ENCODE peak calls at places on chromosomes 13 and 19, in nine cellular contexts. U is adrenal gland, R is esophagus squamous epithelium, Z is AG04450, J is foreskin fibroblast, A is HFF-Myc, M is astrocyte of the spinal cord, T is coronary artery, C is Peyer's patch. X is an unnamed sample.

GRCh38 chr13:77300176-77301141 is 26.4 kb downstream of the MYCBP2 start:
- DNase-seq in T (no peak), U (no peak), A (no peak), Z (peak), M (peak), C (no peak), J (peak), R (no peak), X (peak)

GRCh38 chr13:20363162-20363561 is 131.0 kb upstream of the GJB6 start:
- DNase-seq in T (no peak), R (no peak), M (no peak), U (no peak), Z (no peak), A (no peak), C (no peak), J (no peak), X (no peak)

GRCh38 chr13:106617561-106617960 is 49.6 kb upstream of the ARGLU1 start:
- DNase-seq in C (no peak), Z (no peak), U (no peak), R (no peak), M (peak), J (peak), A (no peak), T (no peak), X (no peak)

GRCh38 chr19:50050406-50051223 is 24.8 kb downstream of the ZNF473 start:
- DNase-seq in T (peak), C (peak), U (peak), J (peak), M (peak), R (peak), A (peak), Z (peak), X (no peak)

GRCh38 chr19:50705422-50706019 is 14.1 kb downstream of the SHANK1 start:
- DNase-seq in R (no peak), M (peak), A (peak), T (no peak), C (no peak), U (no peak), Z (peak), J (peak), X (peak)

GRCh38 chr13:108573455-108573854 is 56.0 kb upstream of the MYO16 start:
- DNase-seq in U (no peak), A (no peak), J (no peak), T (no peak), C (no peak), Z (no peak), M (no peak), R (no peak), X (no peak)

GRCh38 chr13:113327766-113328391 is 30.8 kb downstream of the LAMP1 start:
- DNase-seq in J (no peak), R (no peak), Z (no peak), M (no peak), C (no peak), U (no peak), T (no peak), A (no peak), X (no peak)

GRCh38 chr13:113545931-113546516 is 38.5 kb upstream of the TFDP1 start:
- DNase-seq in T (peak), M (no peak), Z (no peak), A (no peak), C (no peak), U (peak), J (no peak), R (no peak), X (no peak)

GRCh38 chr19:29772696-29773095 is 39.1 kb upstream of the CCNE1 start:
- DNase-seq in Z (no peak), M (no peak), J (no peak), T (no peak), C (no peak), A (no peak), R (no peak), U (no peak), X (no peak)

GRCh38 chr13:96377835-96378234 is 287.9 kb downstream of the HS6ST3 start:
- DNase-seq in U (no peak), M (no peak), C (no peak), A (no peak), J (no peak), Z (no peak), R (no peak), T (no peak), X (no peak)

GRCh38 chr13:53064721-53065120 is 36.1 kb downstream of the OLFM4 start:
- DNase-seq in C (no peak), R (no peak), U (peak), A (no peak), T (no peak), J (no peak), Z (no peak), M (no peak), X (no peak)

GRCh38 chr19:33740811-33741396 is 55.8 kb upstream of the KCTD15 start:
- DNase-seq in Z (no peak), A (peak), M (peak), U (no peak), J (peak), R (no peak), T (no peak), C (no peak), X (peak)

GRCh38 chr13:108629353-108629752 is at the start of gene MYO16:
- DNase-seq in C (no peak), T (no peak), J (no peak), Z (no peak), R (no peak), A (no peak), M (no peak), U (no peak), X (peak)

GRCh38 chr13:75357576-75358295 is 124.2 kb downstream of the TBC1D4 start:
- DNase-seq in A (peak), Z (no peak), U (peak), M (peak), R (no peak), T (no peak), C (no peak), J (peak), X (no peak)

GRCh38 chr19:10416083-10416379 is 4.3 kb upstream of the PDE4A start:
- DNase-seq in J (no peak), C (no peak), M (no peak), U (no peak), A (no peak), R (no peak), T (no peak), Z (no peak), X (no peak)

GRCh38 chr13:97879646-97880297 is 73.7 kb upstream of the IPO5 start:
- DNase-seq in M (peak), Z (peak), R (no peak), J (peak), C (no peak), T (no peak), A (peak), U (no peak), X (peak)

GRCh38 chr19:1213391-1214286 is 8.1 kb downstream of the STK11 start:
- DNase-seq in M (peak), U (peak), J (peak), A (peak), R (no peak), T (peak), Z (no peak), C (peak), X (no peak)

GRCh38 chr13:74867460-74867859 is 614.5 kb downstream of the TBC1D4 start:
- DNase-seq in U (no peak), A (no peak), J (peak), T (no peak), R (no peak), M (no peak), Z (no peak), C (no peak), X (no peak)

GRCh38 chr19:932647-933552 is 7.1 kb downstream of the ARID3A start:
- DNase-seq in M (peak), U (peak), Z (peak), R (no peak), T (no peak), A (peak), J (peak), C (peak), X (no peak)

GRCh38 chr19:48926909-48927308 is 6.6 kb upstream of the DHDH start:
- DNase-seq in R (no peak), T (no peak), Z (peak), M (peak), U (peak), J (peak), C (peak), A (peak), X (peak)

GRCh38 chr13:40336228-40337221 is 329.9 kb downstream of the FOXO1 start:
- DNase-seq in Z (no peak), T (no peak), C (no peak), A (no peak), R (no peak), J (no peak), U (no peak), M (no peak), X (no peak)

GRCh38 chr13:84121456-84121855 is 239.2 kb upstream of the SLITRK1 start:
- DNase-seq in R (no peak), C (no peak), T (no peak), J (no peak), U (no peak), A (no peak), Z (no peak), M (peak), X (peak)

GRCh38 chr13:111594606-111595005 is 274.2 kb downstream of the TEX29 start:
- DNase-seq in T (no peak), Z (no peak), M (no peak), J (no peak), C (no peak), A (no peak), R (no peak), U (no peak), X (no peak)

GRCh38 chr13:98405107-98405571 is 171.8 kb downstream of the STK24 start:
- DNase-seq in T (no peak), M (peak), U (no peak), R (no peak), J (no peak), C (no peak), Z (no peak), A (no peak), X (no peak)

GRCh38 chr13:39634956-39635355 is 20.5 kb upstream of the COG6 start:
- DNase-seq in R (no peak), C (no peak), J (no peak), T (no peak), A (no peak), M (no peak), U (no peak), Z (no peak), X (no peak)

GRCh38 chr19:42428676-42429075 is 1.5 kb upstream of the LIPE start:
- DNase-seq in C (no peak), U (no peak), J (no peak), R (no peak), T (no peak), A (no peak), Z (no peak), M (no peak), X (no peak)
- TF ChIP-seq CTCF in C (no peak), U (no peak), J (no peak), R (no peak), T (no peak), A (no peak), Z (no peak), M (no peak), X (no peak)

GRCh38 chr19:45677351-45678230 is 9.6 kb downstream of the GIPR start:
- DNase-seq in J (peak), R (peak), U (peak), C (peak), Z (no peak), M (peak), T (no peak), A (no peak), X (peak)

GRCh38 chr19:45682117-45682516 is 9.6 kb downstream of the SNRPD2 start:
- DNase-seq in U (no peak), A (no peak), R (no peak), M (no peak), C (no peak), Z (no peak), T (no peak), J (no peak), X (no peak)

GRCh38 chr19:45676851-45677263 is 8.8 kb downstream of the GIPR start:
- DNase-seq in R (no peak), Z (no peak), U (no peak), J (no peak), C (peak), A (no peak), M (no peak), T (no peak), X (no peak)

GRCh38 chr19:45682908-45683307 is 8.8 kb downstream of the SNRPD2 start:
- DNase-seq in M (no peak), C (no peak), J (no peak), A (no peak), Z (no peak), T (no peak), U (no peak), R (no peak), X (no peak)

GRCh38 chr19:45681391-45682015 is 10.2 kb downstream of the SNRPD2 start:
- DNase-seq in R (peak), U (peak), T (peak), M (peak), A (no peak), C (peak), J (peak), Z (no peak), X (peak)
- H3K4me3 ChIP-seq in R (peak), U (peak), T (peak), M (peak), A (peak), C (peak), J (peak), Z (peak), X (peak)

GRCh38 chr13:94716016-94716415 is 3.7 kb upstream of the SOX21 start:
- DNase-seq in C (no peak), R (no peak), M (peak), U (no peak), J (no peak), T (no peak), A (no peak), Z (no peak), X (no peak)
- TF ChIP-seq CTCF in C (no peak), R (no peak), M (peak), U (no peak), J (no peak), T (no peak), A (peak), Z (peak), X (peak)

GRCh38 chr19:18173054-18173571 is 500 bp upstream of the IFI30 start:
- DNase-seq in Z (no peak), M (no peak), U (peak), R (no peak), C (peak), J (no peak), T (no peak), A (no peak), X (no peak)
- H3K4me3 ChIP-seq in Z (peak), M (no peak), U (peak), R (peak), C (peak), J (peak), T (peak), A (peak), X (peak)

GRCh38 chr19:57653689-57654088 is 15.0 kb upstream of the ZSCAN4 start:
- DNase-seq in C (no peak), A (no peak), Z (no peak), R (no peak), T (no peak), U (no peak), J (no peak), M (no peak), X (no peak)

GRCh38 chr19:57656346-57656745 is 12.4 kb upstream of the ZSCAN4 start:
- DNase-seq in J (no peak), C (no peak), T (no peak), U (no peak), R (no peak), M (no peak), Z (no peak), A (no peak), X (no peak)

GRCh38 chr19:57648336-57649003 is 15.5 kb downstream of the ZNF211 start:
- DNase-seq in C (no peak), M (no peak), Z (no peak), J (no peak), A (no peak), U (no peak), R (no peak), T (no peak), X (no peak)

GRCh38 chr19:57655443-57655842 is 13.3 kb upstream of the ZSCAN4 start:
- DNase-seq in U (no peak), R (no peak), C (no peak), M (no peak), T (no peak), A (no peak), Z (no peak), J (no peak), X (no peak)

DNA sequence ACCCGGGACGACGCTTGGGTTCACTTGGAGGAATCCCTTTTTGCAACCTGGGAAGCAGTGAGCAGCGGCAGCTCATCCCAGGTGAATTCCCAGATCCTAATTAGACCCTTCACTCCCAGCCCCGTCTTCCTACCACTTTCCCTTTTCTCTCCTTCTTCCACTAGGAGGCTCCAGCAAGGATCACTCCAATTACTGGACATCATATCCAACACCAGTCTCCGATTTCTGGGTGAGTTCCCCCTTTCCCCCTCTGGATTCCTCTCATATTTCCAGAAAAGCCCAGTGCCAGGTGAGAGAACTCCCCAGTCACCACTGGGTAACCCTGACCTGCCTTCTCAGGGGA is 17.1 kb upstream of the ZSCAN4 start:
- DNase-seq in T (no peak), Z (no peak), R (no peak), M (no peak), A (no peak), J (no peak), U (no peak), C (no peak), X (no peak)
- TF ChIP-seq CTCF in T (no peak), Z (peak), R (no peak), M (no peak), A (peak), J (no peak), U (no peak), C (no peak), X (no peak)

DNA sequence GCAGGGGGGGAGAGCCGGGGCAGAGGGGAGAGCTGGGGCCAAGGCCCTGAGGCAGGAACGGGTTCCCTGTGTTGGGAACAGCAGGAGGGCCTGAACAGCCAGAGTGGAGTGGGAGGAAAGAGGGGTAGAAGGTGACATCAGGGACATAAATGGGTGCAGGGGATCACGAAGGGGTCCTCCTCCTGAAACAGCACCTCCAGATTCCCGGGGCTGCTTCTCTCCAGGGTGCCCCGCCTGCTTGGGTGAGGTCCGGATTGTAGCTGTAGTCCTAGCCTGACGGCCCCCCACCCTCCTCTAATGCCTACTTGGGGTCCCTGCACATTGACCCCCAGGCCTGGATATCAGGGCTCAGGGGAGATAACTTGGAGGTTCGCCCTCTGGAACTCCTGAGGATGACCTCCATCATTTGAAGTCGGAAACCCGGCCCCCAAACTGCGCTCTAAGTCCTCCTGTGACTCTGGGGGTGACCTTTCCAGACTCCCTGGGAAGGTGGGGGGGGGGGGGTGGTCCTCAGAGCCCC is 473 bp upstream of the SCN1B start:
- DNase-seq in M (peak), A (no peak), Z (no peak), C (no peak), R (no peak), J (no peak), U (no peak), T (no peak), X (no peak)
- H3K4me3 ChIP-seq in M (peak), A (peak), Z (peak), C (peak), R (peak), J (peak), U (no peak), T (peak), X (peak)

DNA sequence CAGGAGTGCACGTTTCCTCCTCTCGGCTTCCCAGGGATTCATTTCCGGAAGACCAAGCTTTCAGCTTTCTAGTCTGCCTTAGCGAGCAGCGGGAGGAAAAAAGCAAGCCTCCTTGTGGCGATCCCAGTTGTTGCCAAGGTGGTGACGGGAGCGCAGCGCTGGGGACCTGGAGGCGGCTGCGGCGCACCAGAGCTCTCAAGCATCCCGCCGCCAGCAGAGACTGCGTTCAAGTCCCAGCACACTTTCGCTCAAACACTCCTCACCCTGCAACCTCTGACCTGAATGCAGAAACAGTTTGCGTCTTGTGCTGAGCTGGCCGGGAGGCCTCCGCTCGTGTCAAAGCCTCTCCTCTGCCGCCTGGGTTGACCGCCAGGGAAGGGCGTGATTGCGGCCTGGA is 4.9 kb downstream of the GSX1 start:
- DNase-seq in J (peak), A (no peak), T (no peak), U (no peak), C (no peak), M (no peak), R (no peak), Z (no peak), X (no peak)
- TF ChIP-seq CTCF in J (no peak), A (no peak), T (no peak), U (no peak), C (no peak), M (peak), R (no peak), Z (peak), X (peak)

DNA sequence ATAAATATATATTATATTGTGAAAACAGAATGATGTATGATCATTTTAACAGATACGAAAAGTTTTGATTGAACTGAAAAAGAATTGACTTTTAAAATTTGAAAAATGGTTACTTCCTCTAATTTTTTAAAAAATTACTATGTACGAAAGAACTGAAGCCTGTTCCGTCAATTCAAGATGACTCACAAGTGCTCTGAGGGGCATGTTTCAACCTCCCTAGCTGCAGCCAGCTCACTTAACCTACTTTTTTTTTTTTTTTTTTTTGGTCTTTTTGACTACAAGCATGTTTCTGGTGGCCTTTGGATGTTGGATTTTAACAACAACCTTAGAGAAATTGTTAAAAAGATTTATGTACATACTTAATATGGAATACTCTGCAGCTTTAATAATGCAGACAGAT is 1139.3 kb downstream of the DIAPH3 start:
- DNase-seq in M (no peak), J (no peak), T (no peak), R (no peak), A (no peak), U (no peak), Z (no peak), C (no peak), X (no peak)
- H3K4me3 ChIP-seq in M (no peak), J (no peak), T (no peak), R (no peak), A (no peak), U (no peak), Z (no peak), C (no peak), X (no peak)

X was measured in retinal pigment epithelial cell.